ENCODE peak calls at places on chromosomes 6 and 20, in eight cellular contexts. F is sigmoid colon, S is stomach, C is breast epithelium, B is transverse colon, O is HCT116, I is GM23338, L is upper lobe of left lung. E is an unnamed sample.

GRCh38 chr20:41424546-41424945 is 57.9 kb upstream of the EMILIN3 start:
- DNase-seq in I (no peak), S (no peak), O (no peak), L (no peak), B (no peak), C (no peak), F (no peak), E (no peak)

GRCh38 chr6:125253881-125254280 is 47.9 kb downstream of the HDDC2 start:
- DNase-seq in L (no peak), F (no peak), C (no peak), S (no peak), O (no peak), I (no peak), B (no peak), E (no peak)

GRCh38 chr6:132147530-132148011 is 196.4 kb upstream of the CCN2 start:
- DNase-seq in B (no peak), S (no peak), F (no peak), C (no peak), L (no peak), I (peak), O (no peak), E (no peak)

GRCh38 chr6:78810146-78810545 is 57.2 kb upstream of the IRAK1BP1 start:
- DNase-seq in B (peak), I (peak), F (no peak), S (no peak), L (no peak), O (peak), C (no peak), E (no peak)

GRCh38 chr6:20095436-20095835 is 116.8 kb downstream of the MBOAT1 start:
- DNase-seq in S (no peak), I (no peak), C (no peak), O (no peak), F (no peak), L (no peak), B (no peak), E (no peak)

GRCh38 chr6:17101422-17102257 is at the start of gene STMND1:
- DNase-seq in O (no peak), L (peak), S (peak), I (peak), F (peak), C (peak), B (peak), E (no peak)

GRCh38 chr6:127980996-127981395 is 80.1 kb upstream of the THEMIS start:
- DNase-seq in S (no peak), I (no peak), B (no peak), O (no peak), L (no peak), F (no peak), C (no peak), E (no peak)

GRCh38 chr20:52348434-52348833 is 156.9 kb upstream of the ZFP64 start:
- DNase-seq in I (no peak), O (no peak), S (no peak), L (no peak), B (no peak), F (no peak), C (no peak), E (no peak)

GRCh38 chr6:140478631-140479030 is 1104.2 kb upstream of the CITED2 start:
- DNase-seq in S (no peak), C (no peak), F (no peak), B (no peak), O (no peak), L (no peak), I (no peak), E (no peak)

GRCh38 chr20:58719258-58719657 is 26.7 kb downstream of the NPEPL1 start:
- DNase-seq in I (no peak), F (peak), B (peak), L (no peak), O (no peak), C (peak), S (peak), E (no peak)

GRCh38 chr6:159104163-159104885 is 59.5 kb upstream of the TAGAP start:
- DNase-seq in F (peak), L (peak), B (peak), I (peak), C (no peak), S (peak), O (no peak), E (peak)

GRCh38 chr6:25053875-25054371 is 118.2 kb upstream of the RIPOR2 start:
- DNase-seq in O (no peak), S (no peak), B (no peak), C (no peak), L (peak), I (no peak), F (no peak), E (no peak)

GRCh38 chr6:160162167-160162566 is 40.6 kb downstream of the SLC22A1 start:
- DNase-seq in F (no peak), B (no peak), O (no peak), I (no peak), L (no peak), S (no peak), C (no peak), E (no peak)

GRCh38 chr6:134073156-134073555 is 20.7 kb upstream of the SLC2A12 start:
- DNase-seq in F (no peak), S (no peak), L (no peak), I (no peak), C (no peak), O (no peak), B (no peak), E (no peak)

GRCh38 chr6:44201200-44201599 is 15.5 kb upstream of the MYMX start:
- DNase-seq in I (no peak), F (no peak), O (no peak), L (no peak), C (no peak), B (peak), S (peak), E (no peak)

GRCh38 chr6:57267586-57268293 is 45.6 kb upstream of the RAB23 start:
- DNase-seq in S (peak), F (peak), O (peak), I (peak), L (peak), B (peak), C (no peak), E (peak)

GRCh38 chr6:92647630-92648029 is 771.7 kb downstream of the EPHA7 start:
- DNase-seq in B (no peak), C (no peak), L (peak), F (no peak), O (no peak), I (no peak), S (no peak), E (no peak)

GRCh38 chr6:38773338-38773737 is 58.2 kb downstream of the DNAH8 start:
- DNase-seq in F (no peak), O (peak), L (no peak), S (no peak), B (peak), I (peak), C (no peak), E (peak)

GRCh38 chr6:19554356-19555225 is 282.6 kb upstream of the ID4 start:
- DNase-seq in I (no peak), F (peak), S (no peak), O (no peak), L (no peak), B (no peak), C (no peak), E (no peak)

GRCh38 chr6:153852481-153852880 is 186.6 kb upstream of the OPRM1 start:
- DNase-seq in C (no peak), B (no peak), F (no peak), I (no peak), L (no peak), S (no peak), O (no peak), E (no peak)

GRCh38 chr6:31900917-31901414 is 920 bp downstream of the ZBTB12 start:
- DNase-seq in O (no peak), L (peak), C (no peak), B (peak), I (peak), S (no peak), F (no peak), E (no peak)

GRCh38 chr6:45574885-45575284 is 197.2 kb upstream of the SUPT3H start:
- DNase-seq in B (no peak), L (no peak), I (no peak), S (no peak), C (no peak), F (no peak), O (no peak), E (no peak)

GRCh38 chr6:15522026-15522425 is 140.8 kb downstream of the DTNBP1 start:
- DNase-seq in F (peak), S (no peak), L (no peak), C (peak), I (no peak), B (no peak), O (no peak), E (no peak)

GRCh38 chr6:2733324-2733723 is 17.4 kb downstream of the MYLK4 start:
- DNase-seq in S (peak), F (peak), L (peak), B (peak), C (no peak), O (no peak), I (no peak), E (no peak)

GRCh38 chr6:155185544-155185943 is 78.3 kb upstream of the CLDN20 start:
- DNase-seq in O (peak), L (no peak), I (peak), S (peak), F (no peak), C (no peak), B (peak), E (no peak)

DNA sequence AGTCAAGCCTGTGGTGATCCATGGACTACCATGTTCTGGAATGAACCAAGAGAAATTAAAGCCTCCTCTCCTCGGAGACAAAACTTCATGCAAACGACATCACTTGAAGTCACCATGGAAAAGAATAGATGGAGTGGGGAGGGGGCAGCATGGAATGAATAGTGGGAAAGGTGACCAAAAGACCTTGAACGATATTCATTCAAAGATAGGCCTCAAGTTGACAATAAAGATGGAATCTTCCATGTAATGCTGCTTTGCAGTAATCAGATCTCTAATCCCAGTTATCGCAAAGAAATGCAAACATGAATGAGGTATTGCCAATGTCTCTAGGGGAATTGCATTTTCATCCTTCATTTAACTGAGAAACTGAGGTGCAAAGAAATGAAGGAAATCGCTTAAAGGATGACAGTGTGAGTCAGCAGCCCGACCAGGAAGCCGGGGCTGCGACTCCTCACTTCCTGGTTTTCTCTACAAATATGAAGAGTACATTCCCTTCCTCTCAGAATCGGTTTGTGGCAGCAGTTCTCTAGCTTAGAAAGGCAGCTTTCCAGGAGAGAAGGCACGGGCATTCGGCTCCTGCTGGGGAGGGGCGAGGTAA is 65.6 kb upstream of the RREB1 start:
- DNase-seq in C (no peak), S (peak), F (no peak), L (peak), B (peak), I (no peak), O (no peak), E (no peak)
- TF ChIP-seq CTCF in C (no peak), S (no peak), F (no peak), L (no peak), B (no peak), I (no peak), O (no peak), E (no peak)

GRCh38 chr6:28159029-28159607 is 17.4 kb downstream of the ZKSCAN8 start:
- DNase-seq in O (no peak), B (no peak), C (no peak), L (no peak), I (no peak), S (no peak), F (no peak), E (no peak)

GRCh38 chr6:28165566-28165965 is 23.9 kb downstream of the ZKSCAN8 start:
- DNase-seq in S (no peak), C (no peak), L (no peak), F (no peak), O (no peak), I (no peak), B (no peak), E (no peak)

GRCh38 chr6:28160233-28160632 is 18.6 kb downstream of the ZKSCAN8 start:
- DNase-seq in B (no peak), F (no peak), O (no peak), S (no peak), I (no peak), C (no peak), L (no peak), E (no peak)

GRCh38 chr6:28158318-28158717 is 16.6 kb downstream of the ZKSCAN8 start:
- DNase-seq in S (no peak), O (no peak), L (no peak), I (no peak), F (no peak), C (no peak), B (no peak), E (no peak)

DNA sequence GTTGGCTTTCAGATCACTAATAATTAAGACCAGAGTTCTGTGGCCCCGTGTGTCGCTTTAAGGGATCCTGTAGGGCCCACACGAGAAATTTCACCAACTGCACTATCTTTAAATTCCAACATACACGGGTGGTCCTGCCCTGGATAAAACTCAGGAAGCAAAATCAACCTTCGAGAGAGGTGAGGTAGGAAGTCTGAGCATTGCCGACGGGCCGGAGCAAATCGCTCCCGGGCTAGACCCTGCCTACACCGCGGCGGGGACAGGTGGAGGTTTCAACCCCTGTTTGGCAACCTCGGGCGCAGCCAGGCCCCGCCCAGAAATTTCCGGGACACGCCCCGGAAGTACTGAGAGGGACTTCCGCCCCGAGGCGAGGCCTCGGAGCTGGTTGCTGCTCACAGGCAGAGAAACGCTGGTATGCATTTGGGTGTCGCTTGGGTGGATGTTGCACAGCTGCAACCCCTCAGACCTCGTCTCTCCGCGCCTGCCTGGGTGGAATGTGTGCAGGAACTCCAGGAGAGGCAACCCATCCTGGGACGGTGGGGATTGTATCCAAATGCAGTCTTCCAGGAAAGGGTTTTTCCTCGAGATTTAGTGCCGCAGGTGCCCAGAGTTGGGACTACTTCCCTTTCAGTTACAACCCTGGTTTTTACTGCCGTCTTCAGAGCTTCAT is 19.9 kb downstream of the ZKSCAN8 start:
- DNase-seq in L (peak), O (no peak), C (peak), I (peak), S (peak), F (peak), B (peak), E (no peak)
- TF ChIP-seq POLR2AphosphoS5 in L (peak), O (no peak), C (no peak), I (peak), S (no peak), F (peak), B (no peak), E (no peak)

DNA sequence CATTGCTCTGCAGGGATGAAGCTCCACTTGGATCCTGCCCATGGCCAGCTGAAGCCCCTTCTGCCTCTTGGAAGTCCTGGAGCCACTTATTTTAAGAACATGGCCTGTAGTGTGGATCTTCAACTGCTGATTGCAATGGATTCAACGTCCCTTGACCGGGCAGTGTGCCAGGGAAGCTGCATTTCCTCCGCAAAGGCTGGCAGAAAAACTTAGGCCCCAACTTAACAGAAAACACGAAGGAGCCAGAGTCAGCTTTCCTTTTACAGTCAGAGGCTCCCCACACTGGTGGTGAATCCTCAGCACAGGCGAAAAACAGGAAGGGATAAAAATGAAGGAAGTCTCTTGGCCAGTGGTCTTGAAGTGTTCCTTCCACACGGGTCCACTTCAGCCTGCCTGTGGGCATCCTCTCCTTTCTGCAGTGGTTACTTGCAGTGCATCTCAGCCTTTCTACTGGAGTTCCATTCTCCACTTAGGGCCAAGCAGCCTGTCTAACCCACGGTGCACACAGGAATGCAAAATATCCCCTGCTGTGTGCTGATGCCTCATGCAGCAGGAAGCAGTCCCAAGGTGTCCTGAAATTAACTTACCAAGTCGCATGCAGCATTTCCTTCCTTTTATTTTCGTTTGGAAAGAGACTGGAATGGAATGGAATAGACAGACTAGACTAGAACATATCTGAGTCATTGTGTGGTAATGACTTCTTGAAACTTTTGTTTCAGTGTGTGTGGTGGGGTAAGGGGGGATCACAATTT is 26.1 kb upstream of the FOXQ1 start:
- DNase-seq in I (peak), O (no peak), S (no peak), B (no peak), L (no peak), C (no peak), F (no peak), E (no peak)
- TF ChIP-seq CTCF in I (no peak), O (no peak), S (no peak), B (no peak), L (no peak), C (no peak), F (no peak), E (no peak)

DNA sequence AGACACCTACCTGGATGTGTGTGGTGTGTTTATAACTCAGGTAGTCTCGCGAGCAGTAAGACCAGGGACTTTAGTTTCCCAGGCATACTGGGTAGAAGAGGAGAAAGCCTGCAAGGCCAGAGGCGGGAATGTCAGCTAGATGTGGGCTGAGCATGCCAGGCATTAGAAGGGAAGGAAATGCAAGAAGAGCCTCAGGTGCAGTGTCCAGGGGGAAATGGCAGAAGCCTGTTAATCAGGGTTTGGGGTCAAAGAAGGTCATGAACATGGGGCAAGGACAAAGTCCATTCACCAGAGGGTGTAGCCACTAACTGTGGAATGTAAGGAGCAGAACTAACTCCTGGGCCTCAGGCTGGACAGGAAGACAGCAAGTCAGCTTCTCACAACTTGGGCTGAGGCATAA is 305.0 kb downstream of the SMOC2 start:
- DNase-seq in B (no peak), C (no peak), F (no peak), I (no peak), O (no peak), S (no peak), L (no peak), E (no peak)
- TF ChIP-seq POLR2AphosphoS5 in B (no peak), C (no peak), F (no peak), I (no peak), O (no peak), S (no peak), L (no peak), E (no peak)

E was measured in Panc1.